ENCODE peak calls at places on chromosome 1, in nine cellular contexts. C, I, W, Q, E, A, P, N and V are unnamed samples.

GRCh38 chr1:62523860-62524259 is 73.5 kb upstream of the ANGPTL3 start:
- DNase-seq in A (no peak), E (no peak), I (no peak), W (no peak), C (no peak), Q (no peak), N (no peak), P (no peak), V (no peak)

GRCh38 chr1:26019641-26020315 is 1.8 kb upstream of the EXTL1 start:
- DNase-seq in E (peak), C (no peak), A (no peak), Q (no peak), N (no peak), I (peak), P (no peak), W (no peak), V (no peak)

GRCh38 chr1:156090822-156091188 is 8.5 kb upstream of the MEX3A start:
- DNase-seq in W (peak), C (peak), P (peak), N (peak), Q (peak), I (peak), E (peak), A (peak), V (peak)

GRCh38 chr1:227758366-227758765 is 23.1 kb downstream of the SNAP47 start:
- DNase-seq in C (no peak), A (no peak), I (peak), Q (peak), P (no peak), W (no peak), N (no peak), E (no peak), V (no peak)

GRCh38 chr1:218547901-218548730 is 203.0 kb downstream of the TGFB2 start:
- DNase-seq in W (no peak), I (no peak), A (no peak), N (no peak), C (no peak), E (no peak), Q (no peak), P (no peak), V (no peak)

GRCh38 chr1:203381151-203381751 is 30.3 kb upstream of the FMOD start:
- DNase-seq in I (no peak), N (peak), A (no peak), E (no peak), Q (no peak), C (no peak), P (no peak), W (no peak), V (no peak)

GRCh38 chr1:159924025-159924790 is 1.1 kb downstream of the TAGLN2 start:
- DNase-seq in P (peak), Q (peak), C (peak), A (peak), I (peak), W (peak), E (peak), N (peak), V (peak)

GRCh38 chr1:22321917-22322316 is 129.7 kb upstream of the ZBTB40 start:
- DNase-seq in C (no peak), I (no peak), A (no peak), N (no peak), Q (no peak), W (no peak), E (no peak), P (no peak), V (no peak)

GRCh38 chr1:90925928-90926869 is 95.6 kb downstream of the ZNF644 start:
- DNase-seq in I (no peak), Q (no peak), W (no peak), A (no peak), C (no peak), P (peak), N (no peak), E (peak), V (no peak)

GRCh38 chr1:54516249-54516920 is 31.6 kb upstream of the ACOT11 start:
- DNase-seq in I (no peak), E (no peak), A (no peak), C (no peak), W (no peak), N (no peak), Q (no peak), P (peak), V (no peak)

GRCh38 chr1:164163291-164163845 is 395.6 kb upstream of the PBX1 start:
- DNase-seq in Q (no peak), C (no peak), A (no peak), W (no peak), E (no peak), I (no peak), N (no peak), P (no peak), V (no peak)

GRCh38 chr1:92972413-92973129 is 11.3 kb upstream of the DIPK1A start:
- DNase-seq in Q (no peak), P (no peak), E (no peak), W (no peak), N (no peak), I (no peak), A (no peak), C (no peak), V (no peak)

GRCh38 chr1:185681034-185681633 is 53.1 kb upstream of the HMCN1 start:
- DNase-seq in N (peak), C (no peak), W (no peak), A (peak), E (peak), I (no peak), Q (no peak), P (peak), V (no peak)

GRCh38 chr1:200659269-200659668 is 10.4 kb downstream of the DDX59 start:
- DNase-seq in P (peak), A (no peak), W (no peak), I (no peak), C (no peak), Q (no peak), N (no peak), E (no peak), V (no peak)

GRCh38 chr1:2999571-2999970 is 21.7 kb upstream of the ACTRT2 start:
- DNase-seq in N (no peak), Q (no peak), I (no peak), P (no peak), W (no peak), E (no peak), C (no peak), A (no peak), V (peak)

GRCh38 chr1:55323760-55324159 is 108.6 kb upstream of the USP24 start:
- DNase-seq in Q (no peak), A (no peak), W (no peak), N (no peak), C (no peak), P (no peak), E (no peak), I (no peak), V (no peak)